ENCODE peak calls at places on chromosomes 3 and 15, in seven cellular contexts. P is GM23338, D is PC-3, X is SK-N-SH, N is PC-9, A is neural progenitor cell, T is MM.1S. H is an unnamed sample. For H3K4me1 and H3F3A, the result is how much of the 10 kb centered on the place peaks cover.

GRCh38 chr15:39670687-39671086 is 89.8 kb downstream of the THBS1 start:
- DNase-seq in P (no peak), D (no peak), X (no peak), N (no peak), A (no peak), T (no peak), H (no peak)

GRCh38 chr15:61155741-61156700 is 73.1 kb downstream of the RORA start:
- DNase-seq in P (peak), D (peak), X (no peak), N (no peak), A (no peak), T (no peak), H (peak)

GRCh38 chr3:112405845-112406244 is 72.9 kb downstream of the CD200 start:
- DNase-seq in P (no peak), D (peak), X (no peak), N (no peak), A (no peak), T (no peak), H (peak)

GRCh38 chr3:145817870-145818483 is 343.0 kb downstream of the PLOD2 start:
- DNase-seq in P (no peak), D (no peak), X (no peak), N (no peak), A (no peak), T (peak), H (no peak)

GRCh38 chr3:159620873-159621272 is 367.8 kb upstream of the IL12A start:
- DNase-seq in P (no peak), D (peak), X (no peak), N (peak), A (no peak), T (no peak), H (peak)

GRCh38 chr15:94305133-94305532 is 73.8 kb downstream of the MCTP2 start:
- DNase-seq in P (no peak), D (no peak), X (no peak), N (no peak), A (no peak), T (no peak), H (no peak)

GRCh38 chr15:88288661-88289060 is 32.1 kb upstream of the NTRK3 start:
- DNase-seq in P (no peak), D (no peak), X (no peak), N (no peak), A (no peak), T (no peak), H (no peak)

GRCh38 chr3:159263750-159264561 is 462.1 kb downstream of the MFSD1 start:
- DNase-seq in P (peak), D (peak), X (peak), N (peak), A (peak), T (peak), H (peak)

GRCh38 chr15:81293728-81294500 is 30.0 kb downstream of the STARD5 start:
- DNase-seq in P (no peak), D (no peak), X (peak), N (no peak), A (no peak), T (peak), H (no peak)

GRCh38 chr3:184177331-184177731 is 2.7 kb downstream of the AP2M1 start:
- DNase-seq in P (no peak), D (no peak), X (no peak), N (no peak), A (peak), T (no peak), H (peak)

GRCh38 chr3:144060881-144061280 is 89.3 kb downstream of the DIPK2A start:
- DNase-seq in P (no peak), D (no peak), X (no peak), N (no peak), A (no peak), T (no peak), H (no peak)

GRCh38 chr3:187084580-187084979 is 54.7 kb downstream of the RPL39L start:
- DNase-seq in P (peak), D (no peak), X (no peak), N (no peak), A (no peak), T (no peak), H (no peak)

GRCh38 chr15:76336254-76337046 is at the start of gene ISL2:
- DNase-seq in P (peak), D (peak), X (peak), N (no peak), A (peak), T (peak), H (peak)

GRCh38 chr15:88769161-88769971 is 33.9 kb upstream of the ACAN start:
- DNase-seq in P (peak), D (no peak), X (peak), N (no peak), A (peak), T (no peak), H (peak)

GRCh38 chr3:87468235-87468634 is 191.9 kb upstream of the POU1F1 start:
- DNase-seq in P (no peak), D (no peak), X (no peak), N (no peak), A (no peak), T (no peak), H (no peak)

GRCh38 chr15:49242820-49243219 is 72.8 kb downstream of the GALK2 start:
- DNase-seq in P (peak), D (no peak), X (no peak), N (no peak), A (no peak), T (no peak), H (peak)

GRCh38 chr15:49238342-49238741 is 68.3 kb downstream of the GALK2 start:
- DNase-seq in P (no peak), D (no peak), X (peak), N (no peak), A (no peak), T (no peak), H (peak)

GRCh38 chr15:49236869-49237268 is 66.8 kb downstream of the GALK2 start:
- DNase-seq in P (no peak), D (no peak), X (no peak), N (no peak), A (no peak), T (no peak), H (no peak)

GRCh38 chr15:49235446-49236207 is 65.6 kb downstream of the GALK2 start:
- DNase-seq in P (peak), D (peak), X (peak), N (peak), A (peak), T (peak), H (peak)

DNA sequence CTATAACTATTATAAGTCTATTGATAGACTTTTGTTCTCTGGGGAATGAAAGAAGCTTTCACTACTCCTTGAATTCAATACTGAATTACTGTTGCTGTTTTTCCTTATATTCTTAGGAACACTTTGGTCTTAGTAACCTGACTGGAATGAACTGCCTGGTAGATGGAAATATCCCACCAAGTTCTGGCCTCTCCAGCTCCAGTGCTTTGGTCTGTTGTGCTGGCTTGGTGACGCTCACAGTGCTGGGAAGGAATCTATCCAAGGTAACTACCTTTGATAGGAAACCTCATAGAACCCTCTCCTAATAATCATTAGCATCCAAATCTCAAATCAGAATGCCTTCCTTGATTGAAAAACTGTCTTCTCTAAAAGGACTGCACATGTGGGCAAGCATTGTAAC is 69.1 kb downstream of the GALK2 start:
- DNase-seq in P (no peak), D (no peak), X (no peak), N (no peak), A (no peak), T (no peak), H (peak)
- H3K4me1 ChIP-seq in P (under half), D (under half), X (under half), N (under half), A (under half), T (under half), H (half or more)

GRCh38 chr3:157499342-157499963 is 3.8 kb downstream of the VEPH1 start:
- DNase-seq in P (peak), D (peak), X (no peak), N (peak), A (peak), T (peak), H (peak)
- H3K27ac ChIP-seq in P (peak), D (peak), X (no peak), N (peak), A (no peak), T (peak), H (no peak)

GRCh38 chr3:177657243-177657642 is 460.0 kb upstream of the TBL1XR1 start:
- DNase-seq in P (no peak), D (no peak), X (peak), N (no peak), A (no peak), T (no peak), H (no peak)

GRCh38 chr3:177652556-177653290 is 455.4 kb upstream of the TBL1XR1 start:
- DNase-seq in P (no peak), D (no peak), X (no peak), N (no peak), A (no peak), T (peak), H (no peak)

DNA sequence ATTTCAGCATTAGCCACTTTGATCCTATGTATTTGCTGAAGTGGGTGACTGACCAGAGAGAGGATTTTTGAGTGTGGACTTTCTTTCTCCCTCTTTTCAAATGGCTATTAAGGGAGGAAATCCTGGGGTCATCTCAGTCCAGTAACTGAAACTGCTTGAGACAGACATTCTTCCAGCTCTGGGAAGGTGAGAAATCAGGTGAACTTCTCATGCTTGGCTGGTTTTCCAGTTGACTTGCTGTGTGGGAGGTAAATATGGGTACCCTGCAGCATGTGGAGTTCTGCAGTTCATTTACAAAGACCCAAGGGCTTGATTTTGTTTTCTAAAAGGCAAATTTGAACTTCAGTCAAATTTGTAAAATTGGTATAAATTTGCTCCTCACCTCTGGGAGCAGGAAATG is 461.1 kb upstream of the TBL1XR1 start:
- DNase-seq in P (no peak), D (no peak), X (no peak), N (no peak), A (no peak), T (no peak), H (no peak)
- H3F3A ChIP-seq in P (under half), D (under half), X (under half), N (under half), A (under half), T (under half), H (under half)

DNA sequence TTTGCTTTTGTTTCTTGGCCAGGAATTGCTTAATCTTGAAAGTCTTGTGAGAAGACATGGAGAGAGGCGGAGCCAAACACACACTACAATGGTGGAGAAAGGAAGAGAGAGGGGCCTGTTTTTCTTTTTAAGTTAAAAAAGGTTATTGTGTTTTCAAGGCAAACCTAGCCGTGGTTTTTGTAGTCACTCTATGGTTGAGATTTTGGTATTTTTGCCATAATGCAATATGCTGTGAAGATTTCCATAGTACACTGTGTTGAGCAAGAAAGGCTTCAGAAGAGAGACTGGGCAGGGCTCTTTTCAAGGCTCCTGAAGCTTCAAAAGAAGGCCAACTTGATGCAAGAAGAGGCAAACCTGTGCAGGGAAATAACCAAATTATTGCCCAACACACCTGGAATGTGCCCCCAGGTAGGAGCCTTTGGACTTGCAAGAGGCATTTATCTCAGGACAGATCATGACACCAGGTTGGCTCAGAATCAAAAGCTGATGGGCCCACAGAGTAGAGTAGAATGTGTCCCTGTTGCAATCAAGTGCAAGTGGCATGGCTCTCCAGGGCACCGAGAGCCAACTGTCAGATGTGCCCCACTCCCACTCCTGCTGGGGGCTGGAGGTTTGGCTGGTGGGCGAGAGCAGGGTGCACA is 22.1 kb downstream of the AMOTL2 start:
- DNase-seq in P (no peak), D (peak), X (no peak), N (peak), A (no peak), T (no peak), H (peak)
- H3K4me1 ChIP-seq in P (under half), D (half or more), X (under half), N (half or more), A (under half), T (under half), H (under half)

DNA sequence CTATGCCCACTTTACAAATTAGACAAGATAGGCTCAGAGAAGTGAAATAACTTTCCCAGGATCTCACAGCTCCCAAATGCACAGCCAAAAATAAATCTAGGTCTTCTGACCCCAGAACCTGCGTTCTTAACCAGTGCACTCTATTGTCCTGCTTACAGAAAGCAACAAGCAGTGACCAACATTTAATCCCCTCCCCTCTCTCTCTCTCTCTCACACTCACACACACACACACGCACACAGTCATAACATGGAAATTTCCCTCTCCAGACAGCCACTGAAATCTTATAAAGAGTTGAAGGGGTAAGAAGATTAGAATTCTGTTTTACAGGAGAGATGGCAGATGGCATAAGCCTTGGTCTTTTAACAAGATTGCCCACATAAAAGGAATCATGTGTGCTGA is 29.5 kb downstream of the EOGT start:
- DNase-seq in P (no peak), D (no peak), X (no peak), N (no peak), A (no peak), T (no peak), H (no peak)
- H3K27ac ChIP-seq in P (no peak), D (no peak), X (no peak), N (no peak), A (no peak), T (no peak), H (no peak)

DNA sequence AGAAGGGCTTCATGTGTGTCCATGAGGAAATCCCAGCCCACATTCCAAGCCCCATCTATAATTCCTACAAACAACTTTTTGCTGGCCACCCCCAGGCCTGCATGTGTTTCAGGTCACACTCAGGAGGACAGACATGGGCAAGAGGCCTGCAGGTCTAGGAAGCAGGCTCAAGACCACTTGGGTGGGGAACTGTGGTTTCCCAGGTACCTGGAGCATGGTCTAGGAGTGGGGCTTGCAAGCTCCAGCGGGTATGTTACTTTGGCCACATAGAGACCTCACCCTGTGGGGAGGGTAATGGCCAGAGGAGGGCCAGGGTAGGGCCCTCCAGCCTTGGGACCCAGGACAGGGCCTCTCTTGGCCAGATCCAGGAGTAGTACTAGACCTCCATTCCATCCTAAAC is 22.1 kb downstream of the EAF1 start:
- DNase-seq in P (no peak), D (no peak), X (no peak), N (no peak), A (no peak), T (no peak), H (no peak)
- H3F3A ChIP-seq in P (under half), D (under half), X (under half), N (under half), A (under half), T (under half), H (under half)

GRCh38 chr15:100202309-100202943 is 139.3 kb downstream of the ADAMTS17 start:
- DNase-seq in P (no peak), D (peak), X (peak), N (no peak), A (no peak), T (no peak), H (no peak)
- H3K4me1 ChIP-seq in P (under half), D (under half), X (under half), N (under half), A (under half), T (under half), H (under half)

DNA sequence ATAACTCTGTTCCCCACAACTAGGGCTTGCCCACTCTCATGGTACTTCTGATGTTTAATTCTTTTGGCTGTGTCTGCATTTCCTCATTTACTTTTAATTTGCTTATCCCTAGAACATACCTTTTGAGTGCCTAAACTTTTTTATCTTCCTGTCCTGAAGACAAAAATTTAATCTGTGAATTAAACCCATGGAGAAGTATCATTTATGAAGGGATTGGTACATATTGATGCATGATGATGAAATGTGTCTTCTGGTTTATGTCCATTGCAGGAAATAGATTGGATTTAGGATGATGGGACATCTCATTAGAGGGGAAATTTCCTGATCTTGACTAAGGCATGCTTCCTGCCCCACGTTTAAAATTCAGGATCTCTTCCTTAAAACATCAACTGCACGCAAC is 109.5 kb downstream of the PGPEP1L start:
- DNase-seq in P (no peak), D (no peak), X (no peak), N (no peak), A (no peak), T (no peak), H (no peak)
- H3K27ac ChIP-seq in P (no peak), D (peak), X (no peak), N (peak), A (no peak), T (no peak), H (peak)